ENCODE peak calls at places on chromosomes 16 and 17, in seven cellular contexts. C, Q, H, L, O, J and Z are unnamed samples.

GRCh38 chr17:81991684-81992513 is 14.5 kb downstream of the ASPSCR1 start:
- DNase-seq in C (no peak), Q (peak), H (no peak), L (peak), O (no peak), J (no peak), Z (peak)

GRCh38 chr16:53626161-53626560 is 77.5 kb downstream of the RPGRIP1L start:
- DNase-seq in C (no peak), Q (no peak), H (no peak), L (no peak), O (no peak), J (no peak), Z (no peak)

GRCh38 chr17:8674344-8675305 is 44.1 kb upstream of the MYH10 start:
- DNase-seq in C (no peak), Q (peak), H (peak), L (peak), O (peak), J (no peak), Z (peak)

GRCh38 chr16:48542020-48542473 is 67.9 kb downstream of the N4BP1 start:
- DNase-seq in C (no peak), Q (peak), H (peak), L (peak), O (no peak), J (no peak), Z (no peak)

GRCh38 chr17:75457047-75457654 is 716 bp downstream of the TMEM94 start:
- DNase-seq in C (no peak), Q (no peak), H (peak), L (peak), O (peak), J (peak), Z (no peak)

GRCh38 chr17:41638194-41638593 is 13.8 kb upstream of the KRT17 start:
- DNase-seq in C (no peak), Q (no peak), H (no peak), L (no peak), O (no peak), J (no peak), Z (no peak)

GRCh38 chr16:82784567-82784956 is 157.8 kb downstream of the CDH13 start:
- DNase-seq in C (no peak), Q (no peak), H (no peak), L (no peak), O (no peak), J (no peak), Z (no peak)

GRCh38 chr17:16920628-16921020 is 51.3 kb downstream of the TNFRSF13B start:
- DNase-seq in C (no peak), Q (no peak), H (no peak), L (no peak), O (no peak), J (no peak), Z (no peak)

GRCh38 chr16:11183035-11183812 is 72.8 kb downstream of the SOCS1 start:
- DNase-seq in C (no peak), Q (no peak), H (peak), L (no peak), O (no peak), J (no peak), Z (no peak)

GRCh38 chr17:79909121-79909520 is 69.9 kb upstream of the CBX4 start:
- DNase-seq in C (no peak), Q (no peak), H (no peak), L (no peak), O (no peak), J (no peak), Z (no peak)

GRCh38 chr17:1227917-1228751 is 42.1 kb upstream of the BHLHA9 start:
- DNase-seq in C (no peak), Q (no peak), H (peak), L (no peak), O (peak), J (no peak), Z (no peak)

GRCh38 chr16:85549766-85550421 is 63.2 kb upstream of the GSE1 start:
- DNase-seq in C (no peak), Q (no peak), H (no peak), L (no peak), O (no peak), J (no peak), Z (no peak)

GRCh38 chr16:69890114-69890890 is 60.8 kb upstream of the CLEC18A start:
- DNase-seq in C (no peak), Q (no peak), H (peak), L (peak), O (peak), J (peak), Z (peak)

GRCh38 chr17:66143657-66144282 is 48.2 kb downstream of the CEP112 start:
- DNase-seq in C (no peak), Q (no peak), H (no peak), L (no peak), O (no peak), J (no peak), Z (no peak)

GRCh38 chr16:69796285-69797118 is 34.4 kb downstream of the WWP2 start:
- DNase-seq in C (no peak), Q (peak), H (peak), L (peak), O (no peak), J (peak), Z (no peak)

GRCh38 chr17:57329380-57330214 is 73.3 kb downstream of the MSI2 start:
- DNase-seq in C (no peak), Q (no peak), H (no peak), L (peak), O (no peak), J (no peak), Z (no peak)

GRCh38 chr16:51544850-51545467 is 393.9 kb upstream of the SALL1 start:
- DNase-seq in C (no peak), Q (no peak), H (peak), L (no peak), O (no peak), J (no peak), Z (no peak)

GRCh38 chr17:80080081-80080480 is 21.3 kb upstream of the GAA start:
- DNase-seq in C (no peak), Q (peak), H (peak), L (no peak), O (no peak), J (no peak), Z (no peak)

GRCh38 chr17:67071595-67071994 is 27.2 kb downstream of the CACNG1 start:
- DNase-seq in C (no peak), Q (no peak), H (no peak), L (no peak), O (no peak), J (no peak), Z (no peak)

GRCh38 chr16:68645494-68646388 is 631 bp downstream of the CDH3 start:
- DNase-seq in C (no peak), Q (no peak), H (peak), L (no peak), O (peak), J (no peak), Z (no peak)

GRCh38 chr16:85426806-85427205 is 186.3 kb upstream of the GSE1 start:
- DNase-seq in C (no peak), Q (no peak), H (no peak), L (no peak), O (no peak), J (no peak), Z (no peak)

GRCh38 chr17:28370035-28370743 is at the start of gene VTN:
- DNase-seq in C (no peak), Q (no peak), H (peak), L (peak), O (no peak), J (no peak), Z (no peak)
- H3K4me3 ChIP-seq in C (peak), Q (peak), H (peak), L (peak), O (no peak), J (no peak), Z (peak)

GRCh38 chr17:61324540-61324868 is 75.1 kb upstream of the TBX2 start:
- DNase-seq in C (no peak), Q (no peak), H (no peak), L (peak), O (no peak), J (no peak), Z (no peak)

GRCh38 chr17:61323015-61323379 is 76.6 kb upstream of the TBX2 start:
- DNase-seq in C (no peak), Q (no peak), H (no peak), L (peak), O (no peak), J (no peak), Z (no peak)

GRCh38 chr17:61326330-61326729 is 73.3 kb upstream of the TBX2 start:
- DNase-seq in C (no peak), Q (no peak), H (no peak), L (no peak), O (no peak), J (no peak), Z (no peak)

GRCh38 chr17:61323696-61324539 is 75.7 kb upstream of the TBX2 start:
- DNase-seq in C (no peak), Q (no peak), H (no peak), L (no peak), O (no peak), J (no peak), Z (no peak)

GRCh38 chr17:61325382-61326073 is 74.1 kb upstream of the TBX2 start:
- DNase-seq in C (no peak), Q (peak), H (no peak), L (no peak), O (no peak), J (no peak), Z (no peak)
- H3K27ac ChIP-seq in C (no peak), Q (peak), H (no peak), L (peak), O (no peak), J (no peak), Z (peak)

DNA sequence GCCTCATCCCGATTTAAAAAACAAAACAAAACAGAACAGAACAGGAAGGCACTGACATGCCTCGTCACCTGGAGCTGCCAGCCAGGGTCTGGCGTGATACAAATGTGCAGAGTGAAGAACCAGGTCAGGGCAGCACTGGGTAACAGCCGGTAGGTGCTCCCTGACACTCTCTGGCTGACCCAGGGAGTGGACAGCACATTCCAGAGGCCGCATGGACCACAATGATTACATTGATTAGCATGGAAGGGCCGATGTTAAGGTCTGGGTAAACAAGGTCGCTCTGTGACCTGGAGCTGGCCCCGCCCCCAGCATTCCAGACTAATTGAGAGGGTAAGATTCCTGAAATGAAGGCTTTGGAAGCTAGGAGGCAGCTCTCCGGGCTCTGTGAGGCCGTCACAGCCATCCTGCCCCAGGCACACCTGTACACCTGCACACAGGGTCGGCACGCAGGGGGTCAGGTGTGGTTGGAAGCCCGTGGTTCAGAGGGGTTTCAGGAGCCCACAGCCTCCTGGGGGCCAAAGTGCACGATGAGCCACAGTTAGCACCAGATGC is 21.4 kb downstream of the PIEZO1 start:
- DNase-seq in C (no peak), Q (no peak), H (peak), L (no peak), O (no peak), J (no peak), Z (no peak)
- H3K4me3 ChIP-seq in C (no peak), Q (no peak), H (peak), L (no peak), O (no peak), J (no peak), Z (no peak)

GRCh38 chr17:53912117-53912516 is 89.4 kb downstream of the KIF2B start:
- DNase-seq in C (no peak), Q (no peak), H (no peak), L (no peak), O (no peak), J (no peak), Z (no peak)
- H3K27ac ChIP-seq in C (no peak), Q (no peak), H (no peak), L (no peak), O (no peak), J (no peak), Z (no peak)

DNA sequence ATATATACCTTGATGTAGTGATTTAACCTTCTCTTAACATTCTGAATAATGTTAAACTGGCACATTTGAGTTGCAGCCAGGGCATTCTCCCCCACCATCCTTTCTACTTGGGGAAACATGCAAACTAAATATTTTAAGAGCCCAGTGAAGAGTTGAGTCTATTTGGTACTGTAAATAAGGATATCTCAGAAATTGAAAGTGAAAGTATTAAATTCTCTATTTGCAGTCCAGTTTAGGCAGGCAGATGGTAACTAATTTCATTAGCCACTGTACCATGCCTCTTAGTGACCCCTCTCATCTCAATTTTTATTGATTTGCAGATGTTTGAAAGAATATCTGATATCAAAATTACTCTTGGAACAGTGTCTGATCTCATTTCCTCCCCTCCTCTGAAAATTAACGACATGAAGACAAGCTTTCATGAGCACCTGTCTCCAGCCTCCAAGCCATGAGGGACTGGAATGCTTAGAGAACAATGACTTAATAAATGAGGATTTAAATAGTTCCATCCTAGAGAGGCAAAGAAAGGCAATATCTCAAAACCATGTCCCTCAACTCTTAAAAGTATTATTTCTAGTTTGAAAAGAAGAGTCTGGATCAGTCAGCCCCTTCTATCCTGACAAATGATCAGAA is 137.3 kb downstream of the ANKFN1 start:
- DNase-seq in C (no peak), Q (no peak), H (no peak), L (peak), O (no peak), J (no peak), Z (no peak)
- H3K4me3 ChIP-seq in C (no peak), Q (no peak), H (no peak), L (peak), O (no peak), J (no peak), Z (peak)